ENCODE peak calls at places on chromosomes 5 and 9, in four cellular contexts. Z is fibroblast of lung, C is uterus, L is cardiac muscle cell. W is an unnamed sample.

GRCh38 chr5:137498736-137499505 is at the start of gene SPOCK1:
- DNase-seq in Z (peak; percentile 61), C (peak; percentile 69), L (peak; percentile 93), W (peak; percentile 64)

GRCh38 chr5:19322716-19323485 is 665.1 kb downstream of the CDH18 start:
- DNase-seq in Z (peak; percentile 75), C (no peak), L (no peak), W (no peak)

GRCh38 chr9:122572456-122572855 is 10.7 kb downstream of the OR1L8 start:
- DNase-seq in Z (no peak), C (no peak), L (no peak), W (no peak)

GRCh38 chr5:74286734-74287705 is 353.5 kb downstream of the ENC1 start:
- DNase-seq in Z (no peak), C (no peak), L (no peak), W (no peak)

GRCh38 chr5:132667309-132667708 is 6.5 kb upstream of the IL4 start:
- DNase-seq in Z (no peak), C (no peak), L (no peak), W (peak; percentile 36)

GRCh38 chr5:69046375-69046957 is 47.3 kb upstream of the SLC30A5 start:
- DNase-seq in Z (peak; percentile 29), C (no peak), L (no peak), W (no peak)

GRCh38 chr5:151463137-151464029 is 16.0 kb downstream of the SLC36A1 start:
- DNase-seq in Z (no peak), C (no peak), L (peak; percentile 46), W (no peak)

GRCh38 chr5:28807230-28807629 is 1768.8 kb upstream of the CDH9 start:
- DNase-seq in Z (no peak), C (no peak), L (no peak), W (no peak)

GRCh38 chr9:111095423-111095822 is 57.2 kb upstream of the LPAR1 start:
- DNase-seq in Z (peak; percentile 2), C (peak; percentile 47), L (no peak), W (no peak)

GRCh38 chr5:108380531-108381021 is 1.3 kb downstream of the FBXL17 start:
- DNase-seq in Z (peak; percentile 32), C (peak; percentile 51), L (peak; percentile 81), W (no peak)

GRCh38 chr5:141338538-141339306 is at the start of gene PCDHGA2:
- DNase-seq in Z (peak; percentile 65), C (no peak), L (no peak), W (no peak)

GRCh38 chr9:9585920-9586319 is 1026.9 kb downstream of the PTPRD start:
- DNase-seq in Z (no peak), C (no peak), L (no peak), W (no peak)

GRCh38 chr9:110802416-110803035 is 133.9 kb downstream of the MUSK start:
- DNase-seq in Z (peak; percentile 89), C (no peak), L (no peak), W (no peak)

GRCh38 chr5:155057626-155058025 is 44.1 kb downstream of the KIF4B start:
- DNase-seq in Z (no peak), C (no peak), L (no peak), W (no peak)

GRCh38 chr5:79285833-79286232 is 49.9 kb downstream of the JMY start:
- DNase-seq in Z (no peak), C (no peak), L (no peak), W (no peak)

GRCh38 chr5:79287907-79288306 is 52.0 kb downstream of the JMY start:
- DNase-seq in Z (no peak), C (no peak), L (no peak), W (no peak)

GRCh38 chr5:79284852-79285251 is 48.9 kb downstream of the JMY start:
- DNase-seq in Z (peak; percentile 9), C (no peak), L (no peak), W (no peak)

GRCh38 chr5:79287380-79287779 is 51.4 kb downstream of the JMY start:
- DNase-seq in Z (no peak), C (no peak), L (no peak), W (no peak)

GRCh38 chr5:79285285-79285684 is 49.4 kb downstream of the JMY start:
- DNase-seq in Z (no peak), C (no peak), L (no peak), W (no peak)
- H3K27ac ChIP-seq in Z (no peak overlapping the region), C (no peak overlapping the region), L (no peak overlapping the region), W (no peak overlapping the region)

DNA sequence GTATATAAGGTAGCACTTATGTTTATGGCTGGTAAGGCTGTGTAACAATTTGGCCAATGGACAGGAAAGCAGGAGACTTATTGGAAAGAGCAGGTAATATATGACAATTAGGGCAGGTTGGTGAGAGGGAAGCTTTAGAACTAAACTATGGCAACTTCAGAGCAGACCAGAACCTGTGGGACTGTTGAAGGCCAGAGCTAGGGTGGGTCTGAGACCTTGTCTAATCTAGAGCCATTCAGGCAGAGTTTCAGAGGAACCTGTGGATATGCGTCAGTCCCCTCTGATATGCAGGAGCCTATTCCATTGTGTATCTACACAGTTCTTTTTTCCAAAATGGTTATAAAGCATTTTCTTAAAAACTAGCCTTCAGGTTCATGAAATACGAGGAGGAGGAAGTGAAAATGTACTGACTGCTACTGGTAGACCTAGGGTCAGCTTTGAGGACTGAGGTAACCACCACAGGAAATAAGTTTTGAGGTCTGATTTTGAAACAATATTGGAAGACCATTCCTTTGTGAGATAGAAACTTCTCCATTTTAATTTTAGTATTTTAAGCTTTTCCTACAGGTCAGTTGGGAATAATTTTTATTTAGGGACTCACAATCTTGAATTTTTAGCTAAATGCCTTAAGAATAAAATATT is 37.6 kb downstream of the ELL2 start:
- DNase-seq in Z (no peak), C (no peak), L (no peak), W (no peak)
- H3K4me1 ChIP-seq in Z (peaks cover 5% of the 10 kb centered on the region), C (no peaks in the 10 kb centered on the region), L (peaks cover 24% of the 10 kb centered on the region), W (peaks cover 4% of the 10 kb centered on the region)

GRCh38 chr5:178988436-178989220 is 6.5 kb downstream of the GRM6 start:
- DNase-seq in Z (no peak), C (no peak), L (no peak), W (peak; percentile 34)

GRCh38 chr5:178992291-178992895 is 2.7 kb downstream of the GRM6 start:
- DNase-seq in Z (no peak), C (no peak), L (no peak), W (peak; percentile 40)

GRCh38 chr5:178989311-178989710 is 5.8 kb downstream of the GRM6 start:
- DNase-seq in Z (no peak), C (no peak), L (no peak), W (no peak)

GRCh38 chr5:178991190-178992145 is 3.7 kb downstream of the GRM6 start:
- DNase-seq in Z (no peak), C (no peak), L (no peak), W (peak; percentile 40)

GRCh38 chr5:178990491-178990890 is 4.6 kb downstream of the GRM6 start:
- DNase-seq in Z (no peak), C (no peak), L (no peak), W (no peak)
- H3K9me3 ChIP-seq in Z (no peaks in the 10 kb centered on the region), C (no peaks in the 10 kb centered on the region), L (no peaks in the 10 kb centered on the region), W (peaks cover 69% of the 10 kb centered on the region)

DNA sequence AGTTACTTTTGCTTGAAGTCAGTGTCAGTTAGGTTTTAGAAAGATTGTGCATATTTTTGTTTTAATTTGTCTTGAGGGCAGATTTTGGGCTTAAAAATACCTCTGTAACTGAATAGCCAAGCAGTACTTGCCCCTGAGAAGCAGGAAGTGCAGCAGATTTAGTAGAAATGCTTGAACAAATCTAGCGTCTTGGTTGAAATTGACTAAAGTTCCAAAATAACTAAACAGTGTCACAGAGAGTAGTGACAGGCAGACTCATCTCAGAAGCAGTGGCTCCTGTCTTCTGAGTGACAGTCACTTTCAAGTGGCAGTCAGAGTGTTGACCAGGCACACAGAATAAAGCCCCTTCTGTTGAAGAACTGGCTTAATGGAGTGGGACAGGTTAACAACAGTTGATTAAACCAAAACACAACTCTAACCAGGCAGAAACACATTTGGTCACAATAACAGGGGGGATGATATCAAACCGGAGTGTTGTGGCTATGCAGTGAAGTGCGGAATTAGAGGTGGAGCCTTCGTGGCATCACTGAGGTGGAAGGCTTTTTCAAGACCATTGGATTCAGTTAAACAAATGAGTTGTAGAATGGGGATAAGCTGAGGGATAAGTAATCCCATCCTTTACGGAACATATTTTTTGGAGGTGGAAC is 29.1 kb downstream of the TRIO start:
- DNase-seq in Z (no peak), C (no peak), L (no peak), W (no peak)
- H3K27ac ChIP-seq in Z (no peak overlapping the region), C (no peak overlapping the region), L (peak overlapping the region; percentile 65), W (peak overlapping the region; percentile 60)

DNA sequence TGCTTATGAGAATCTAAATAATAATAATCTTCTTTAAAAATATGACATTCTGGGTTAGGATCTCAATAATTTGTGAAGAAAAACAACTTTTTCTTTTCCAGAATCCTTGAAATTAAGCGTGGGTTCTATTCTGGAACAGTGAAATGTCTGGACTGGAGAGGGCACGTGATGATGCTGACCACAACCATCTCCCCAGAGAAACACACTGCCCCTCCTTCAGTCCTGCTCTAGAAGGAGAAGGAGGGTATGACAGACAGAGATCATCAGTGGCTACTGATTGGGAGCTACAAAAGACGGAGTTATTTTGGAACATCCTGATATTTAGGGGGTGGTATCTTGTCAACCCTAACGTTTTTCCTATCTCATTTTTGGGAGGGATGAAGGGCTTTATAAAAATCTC is 40.2 kb downstream of the MEF2C start:
- DNase-seq in Z (no peak), C (no peak), L (no peak), W (no peak)
- H3K4me1 ChIP-seq in Z (no peaks in the 10 kb centered on the region), C (no peaks in the 10 kb centered on the region), L (peaks cover 49% of the 10 kb centered on the region), W (no peaks in the 10 kb centered on the region)

DNA sequence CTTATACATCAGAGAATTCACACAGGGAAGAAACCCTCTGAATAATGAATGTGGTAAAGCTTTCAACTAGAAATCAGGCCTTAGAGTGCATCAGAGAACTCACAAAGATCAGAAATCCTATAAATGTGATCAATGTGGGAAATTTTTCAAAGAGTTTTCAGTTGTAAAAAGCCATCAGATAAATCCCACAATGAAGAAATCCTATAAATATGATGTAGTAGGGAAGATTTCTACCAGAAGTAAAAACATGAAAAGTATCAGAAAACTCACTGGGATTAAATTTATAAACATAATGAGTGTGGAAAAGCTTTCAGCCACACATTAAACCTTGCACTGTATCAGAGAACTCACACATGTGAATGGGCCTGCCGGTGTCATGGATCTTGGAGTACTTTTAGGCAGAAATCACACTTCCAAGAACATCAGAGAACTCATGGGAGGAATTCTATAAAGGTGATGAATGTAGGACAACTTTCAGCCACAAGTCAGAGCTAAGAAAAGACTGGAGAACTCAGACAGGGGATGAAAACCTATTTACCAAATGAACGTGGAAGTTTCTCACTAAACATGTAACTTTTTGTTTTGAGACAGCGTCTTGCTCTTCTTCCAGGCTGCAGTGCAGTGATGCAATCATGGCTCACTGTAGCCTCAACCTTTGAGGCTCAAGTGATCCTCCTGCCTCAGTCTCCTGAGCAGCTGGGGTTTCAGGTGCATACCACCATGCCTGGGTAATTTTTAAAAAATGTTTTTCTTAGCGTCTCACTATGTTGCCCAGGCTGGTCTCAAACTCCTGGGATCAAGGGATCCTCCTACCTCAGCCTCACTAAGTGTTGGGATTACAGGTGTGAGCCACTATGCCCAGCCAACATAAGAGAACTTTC is 39.5 kb downstream of the ZNF510 start:
- DNase-seq in Z (no peak), C (no peak), L (no peak), W (no peak)
- H3K9me3 ChIP-seq in Z (no peaks in the 10 kb centered on the region), C (no peaks in the 10 kb centered on the region), L (no peaks in the 10 kb centered on the region), W (peaks cover 4% of the 10 kb centered on the region)

W was measured in SJSA1.